ENCODE peak calls at places on chromosomes 4 and X, in six cellular contexts. S is AG09319, C is GM04503, A is hepatocyte, M is ovary, U is mesendoderm. N is an unnamed sample.

GRCh38 chrX:87702795-87703194 is 185.2 kb downstream of the KLHL4 start:
- DNase-seq in S (no peak), C (no peak), A (no peak), M (no peak), U (no peak), N (no peak)

GRCh38 chr4:81040175-81040659 is 9.7 kb downstream of the BMP3 start:
- DNase-seq in S (no peak), C (no peak), A (peak; percentile 49), M (no peak), U (peak; percentile 34), N (no peak)

GRCh38 chr4:152259866-152260265 is 276.0 kb downstream of the FBXW7 start:
- DNase-seq in S (no peak), C (no peak), A (no peak), M (no peak), U (no peak), N (no peak)

GRCh38 chrX:96770315-96770714 is 85.7 kb downstream of the DIAPH2 start:
- DNase-seq in S (no peak), C (no peak), A (peak; percentile 36), M (no peak), U (no peak), N (no peak)

GRCh38 chrX:129632443-129632842 is 22.3 kb downstream of the APLN start:
- DNase-seq in S (peak; percentile 20), C (no peak), A (no peak), M (no peak), U (no peak), N (no peak)

GRCh38 chr4:15906024-15906443 is 32.5 kb downstream of the FGFBP1 start:
- DNase-seq in S (no peak), C (no peak), A (peak; percentile 68), M (peak; percentile 22), U (peak; percentile 96), N (peak; percentile 93)

GRCh38 chr4:88600129-88600849 is 8.0 kb downstream of the HERC3 start:
- DNase-seq in S (peak; percentile 39), C (no peak), A (no peak), M (no peak), U (no peak), N (no peak)

GRCh38 chr4:3442959-3443749 is 1.4 kb downstream of the HGFAC start:
- DNase-seq in S (no peak), C (no peak), A (peak; percentile 64), M (peak; percentile 65), U (peak; percentile 53), N (peak; percentile 90)

GRCh38 chr4:140448830-140449229 is 21.4 kb upstream of the CLGN start:
- DNase-seq in S (no peak), C (no peak), A (no peak), M (no peak), U (no peak), N (no peak)

GRCh38 chr4:112416464-112416863 is 99.5 kb downstream of the NEUROG2 start:
- DNase-seq in S (no peak), C (no peak), A (no peak), M (no peak), U (peak; percentile 5), N (no peak)

GRCh38 chr4:141962486-141962885 is 326.1 kb downstream of the IL15 start:
- DNase-seq in S (no peak), C (no peak), A (no peak), M (no peak), U (no peak), N (no peak)

GRCh38 chr4:106809083-106809482 is 227.0 kb downstream of the DKK2 start:
- DNase-seq in S (peak; percentile 34), C (no peak), A (peak; percentile 49), M (no peak), U (peak; percentile 71), N (no peak)

N was measured in endodermal cell.